ENCODE peak calls at places on chromosomes 16 and 17, in seven cellular contexts. D is AG20443; Q is ovary; P is effector memory CD4-positive, alpha-beta T cell; T is A549; E is stimulated activated naive CD4-positive, alpha-beta T cell; B is activated T-helper 1 cell treated with Interleukin-2 at 50 U/mL for 16 hours. S is an unnamed sample.

GRCh38 chr17:15431201-15431600 is 36.2 kb downstream of the CDRT4 start:
- DNase-seq in D (no peak), Q (no peak), P (no peak), T (no peak), E (no peak), B (no peak), S (no peak)

GRCh38 chr17:39810939-39811728 is 53.0 kb downstream of the IKZF3 start:
- DNase-seq in D (no peak), Q (no peak), P (no peak), T (no peak), E (no peak), B (no peak), S (no peak)

GRCh38 chr16:27239026-27239425 is 29.5 kb downstream of the NSMCE1 start:
- DNase-seq in D (no peak), Q (no peak), P (no peak), T (no peak), E (no peak), B (no peak), S (no peak)

GRCh38 chr17:80942360-80943345 is 49.0 kb upstream of the CHMP6 start:
- DNase-seq in D (peak; percentile 94), Q (peak; percentile 98), P (no peak), T (no peak), E (no peak), B (no peak), S (no peak)

GRCh38 chr17:80664217-80664780 is 119.7 kb downstream of the RPTOR start:
- DNase-seq in D (no peak), Q (no peak), P (no peak), T (no peak), E (no peak), B (no peak), S (no peak)

GRCh38 chr17:27751622-27752490 is 48.5 kb downstream of the NOS2 start:
- DNase-seq in D (no peak), Q (no peak), P (no peak), T (no peak), E (no peak), B (no peak), S (no peak)

GRCh38 chr17:9768381-9768934 is 22.9 kb downstream of the DHRS7C start:
- DNase-seq in D (peak; percentile 64), Q (no peak), P (no peak), T (peak; percentile 60), E (no peak), B (no peak), S (peak; percentile 31)

GRCh38 chr16:77675464-77676324 is 46.6 kb upstream of the NUDT7 start:
- DNase-seq in D (peak; percentile 79), Q (peak; percentile 60), P (peak; percentile 15), T (peak; percentile 73), E (peak; percentile 42), B (peak; percentile 22), S (peak; percentile 78)

GRCh38 chr16:78142784-78143183 is 43.3 kb downstream of the WWOX start:
- DNase-seq in D (no peak), Q (no peak), P (no peak), T (no peak), E (no peak), B (no peak), S (no peak)